ENCODE peak calls at places on chromosomes 7 and 10, in nine cellular contexts. C, Y, D, G, L, O, T, Q and B are unnamed samples.

GRCh38 chr7:102320181-102320580 is 33.5 kb downstream of the SH2B2 start:
- DNase-seq in C (no peak), Y (no peak), D (no peak), G (no peak), L (no peak), O (no peak), T (no peak), Q (no peak), B (no peak)

GRCh38 chr10:26468291-26468690 is 30.1 kb downstream of the APBB1IP start:
- DNase-seq in C (no peak), Y (no peak), D (no peak), G (no peak), L (no peak), O (no peak), T (peak), Q (peak), B (no peak)

GRCh38 chr10:3527869-3528268 is 257.1 kb downstream of the KLF6 start:
- DNase-seq in C (no peak), Y (no peak), D (no peak), G (no peak), L (no peak), O (no peak), T (no peak), Q (no peak), B (no peak)

GRCh38 chr7:46015107-46015868 is 94.2 kb upstream of the IGFBP3 start:
- DNase-seq in C (peak), Y (no peak), D (no peak), G (no peak), L (no peak), O (no peak), T (peak), Q (no peak), B (peak)

GRCh38 chr7:85705076-85705475 is 518.2 kb upstream of the SEMA3D start:
- DNase-seq in C (no peak), Y (no peak), D (no peak), G (no peak), L (no peak), O (no peak), T (no peak), Q (no peak), B (no peak)

GRCh38 chr7:105346593-105347322 is 42.0 kb downstream of the SRPK2 start:
- DNase-seq in C (no peak), Y (no peak), D (no peak), G (no peak), L (no peak), O (no peak), T (peak), Q (no peak), B (no peak)

GRCh38 chr7:47743898-47744612 is 162.1 kb upstream of the TNS3 start:
- DNase-seq in C (peak), Y (no peak), D (peak), G (no peak), L (no peak), O (no peak), T (peak), Q (no peak), B (no peak)

GRCh38 chr7:129334473-129334872 is 99.8 kb upstream of the STRIP2 start:
- DNase-seq in C (no peak), Y (no peak), D (no peak), G (no peak), L (no peak), O (no peak), T (no peak), Q (no peak), B (no peak)

GRCh38 chr7:139127648-139128047 is 18.1 kb upstream of the ZC3HAV1 start:
- DNase-seq in C (no peak), Y (no peak), D (no peak), G (no peak), L (no peak), O (no peak), T (peak), Q (no peak), B (no peak)

GRCh38 chr10:101716891-101717659 is 22.1 kb upstream of the FBXW4 start:
- DNase-seq in C (no peak), Y (no peak), D (no peak), G (no peak), L (no peak), O (no peak), T (no peak), Q (no peak), B (no peak)